ENCODE peak calls at places on chromosomes 12 and 14, in seven cellular contexts. One of them, this sample, is unnamed.

GRCh38 chr12:131799195-131799594 is 29.0 kb upstream of the MMP17 start:
- DNase-seq in naive thymus-derived CD8-positive, alpha-beta T cell: no peak
- DNase-seq in H7: no peak
- DNase-seq in AG04450: no peak
- DNase-seq in T-cell: no peak
- DNase-seq in hippocampal formation: no peak
- DNase-seq in OCI-LY7: no peak
- DNase-seq in this sample: no peak

GRCh38 chr14:72679591-72680151 is 214.2 kb downstream of the DPF3 start:
- DNase-seq in OCI-LY7: no peak
- DNase-seq in AG04450: no peak
- DNase-seq in T-cell: no peak
- DNase-seq in naive thymus-derived CD8-positive, alpha-beta T cell: no peak
- DNase-seq in H7: peak
- DNase-seq in hippocampal formation: peak
- DNase-seq in this sample: no peak

GRCh38 chr12:31021809-31022492 is 51.7 kb upstream of the DDX11 start:
- DNase-seq in naive thymus-derived CD8-positive, alpha-beta T cell: no peak
- DNase-seq in T-cell: no peak
- DNase-seq in hippocampal formation: no peak
- DNase-seq in AG04450: no peak
- DNase-seq in H7: no peak
- DNase-seq in OCI-LY7: no peak
- DNase-seq in this sample: no peak

GRCh38 chr14:65070710-65071033 is 31.6 kb downstream of the MAX start:
- DNase-seq in OCI-LY7: no peak
- DNase-seq in H7: no peak
- DNase-seq in T-cell: no peak
- DNase-seq in AG04450: no peak
- DNase-seq in hippocampal formation: no peak
- DNase-seq in naive thymus-derived CD8-positive, alpha-beta T cell: no peak
- DNase-seq in this sample: no peak

GRCh38 chr12:105083041-105083440 is 1.2 kb downstream of the ALDH1L2 start:
- DNase-seq in H7: no peak
- DNase-seq in hippocampal formation: no peak
- DNase-seq in AG04450: no peak
- DNase-seq in naive thymus-derived CD8-positive, alpha-beta T cell: no peak
- DNase-seq in T-cell: no peak
- DNase-seq in OCI-LY7: no peak
- DNase-seq in this sample: no peak

GRCh38 chr12:108338915-108339657 is at the start of gene CMKLR1:
- DNase-seq in naive thymus-derived CD8-positive, alpha-beta T cell: no peak
- DNase-seq in hippocampal formation: no peak
- DNase-seq in H7: peak
- DNase-seq in OCI-LY7: no peak
- DNase-seq in T-cell: no peak
- DNase-seq in AG04450: no peak
- DNase-seq in this sample: no peak

GRCh38 chr14:102523200-102524025 is 13.8 kb upstream of the ANKRD9 start:
- DNase-seq in AG04450: no peak
- DNase-seq in T-cell: no peak
- DNase-seq in hippocampal formation: no peak
- DNase-seq in naive thymus-derived CD8-positive, alpha-beta T cell: no peak
- DNase-seq in OCI-LY7: no peak
- DNase-seq in H7: peak
- DNase-seq in this sample: no peak

GRCh38 chr12:42469355-42470006 is 120.1 kb downstream of the PRICKLE1 start:
- DNase-seq in OCI-LY7: peak
- DNase-seq in naive thymus-derived CD8-positive, alpha-beta T cell: no peak
- DNase-seq in AG04450: no peak
- DNase-seq in H7: no peak
- DNase-seq in T-cell: no peak
- DNase-seq in hippocampal formation: no peak
- DNase-seq in this sample: no peak

GRCh38 chr12:118183711-118184110 is 47.8 kb downstream of the PEBP1 start:
- DNase-seq in OCI-LY7: no peak
- DNase-seq in hippocampal formation: no peak
- DNase-seq in T-cell: no peak
- DNase-seq in AG04450: no peak
- DNase-seq in naive thymus-derived CD8-positive, alpha-beta T cell: no peak
- DNase-seq in H7: no peak
- DNase-seq in this sample: no peak

GRCh38 chr14:90291699-90292098 is 35.3 kb downstream of the PSMC1 start:
- DNase-seq in T-cell: no peak
- DNase-seq in H7: no peak
- DNase-seq in OCI-LY7: no peak
- DNase-seq in AG04450: no peak
- DNase-seq in naive thymus-derived CD8-positive, alpha-beta T cell: no peak
- DNase-seq in hippocampal formation: no peak
- DNase-seq in this sample: no peak

GRCh38 chr14:94591871-94592270 is 10.6 kb downstream of the SERPINA5 start:
- DNase-seq in OCI-LY7: no peak
- DNase-seq in AG04450: no peak
- DNase-seq in naive thymus-derived CD8-positive, alpha-beta T cell: no peak
- DNase-seq in T-cell: no peak
- DNase-seq in H7: no peak
- DNase-seq in hippocampal formation: no peak
- DNase-seq in this sample: no peak

GRCh38 chr12:12734561-12735071 is 17.4 kb downstream of the CDKN1B start:
- DNase-seq in naive thymus-derived CD8-positive, alpha-beta T cell: no peak
- DNase-seq in hippocampal formation: no peak
- DNase-seq in AG04450: no peak
- DNase-seq in H7: no peak
- DNase-seq in T-cell: no peak
- DNase-seq in OCI-LY7: no peak
- DNase-seq in this sample: no peak

GRCh38 chr12:14193623-14194022 is 171.9 kb upstream of the ATF7IP start:
- DNase-seq in AG04450: no peak
- DNase-seq in T-cell: no peak
- DNase-seq in hippocampal formation: no peak
- DNase-seq in OCI-LY7: peak
- DNase-seq in naive thymus-derived CD8-positive, alpha-beta T cell: no peak
- DNase-seq in H7: peak
- DNase-seq in this sample: no peak

GRCh38 chr12:7602287-7602686 is 63.4 kb downstream of the APOBEC1 start:
- DNase-seq in H7: no peak
- DNase-seq in naive thymus-derived CD8-positive, alpha-beta T cell: no peak
- DNase-seq in hippocampal formation: no peak
- DNase-seq in OCI-LY7: no peak
- DNase-seq in T-cell: no peak
- DNase-seq in AG04450: no peak
- DNase-seq in this sample: no peak

GRCh38 chr14:105305350-105305749 is 4.5 kb upstream of the BRF1 start:
- DNase-seq in AG04450: no peak
- DNase-seq in OCI-LY7: no peak
- DNase-seq in hippocampal formation: no peak
- DNase-seq in H7: no peak
- DNase-seq in T-cell: no peak
- DNase-seq in naive thymus-derived CD8-positive, alpha-beta T cell: no peak
- DNase-seq in this sample: no peak

GRCh38 chr12:105617141-105617540 is 286.6 kb downstream of the C12orf75 start:
- DNase-seq in H7: no peak
- DNase-seq in hippocampal formation: no peak
- DNase-seq in naive thymus-derived CD8-positive, alpha-beta T cell: no peak
- DNase-seq in AG04450: no peak
- DNase-seq in OCI-LY7: no peak
- DNase-seq in T-cell: no peak
- DNase-seq in this sample: no peak

GRCh38 chr12:50221228-50222008 is 54.2 kb upstream of the CERS5 start:
- DNase-seq in naive thymus-derived CD8-positive, alpha-beta T cell: no peak
- DNase-seq in AG04450: peak
- DNase-seq in OCI-LY7: peak
- DNase-seq in T-cell: no peak
- DNase-seq in H7: peak
- DNase-seq in hippocampal formation: no peak
- DNase-seq in this sample: no peak

GRCh38 chr14:82075566-82075965 is 541.9 kb upstream of the SEL1L start:
- DNase-seq in OCI-LY7: peak
- DNase-seq in AG04450: no peak
- DNase-seq in T-cell: no peak
- DNase-seq in hippocampal formation: no peak
- DNase-seq in H7: peak
- DNase-seq in naive thymus-derived CD8-positive, alpha-beta T cell: no peak
- DNase-seq in this sample: peak

GRCh38 chr12:9969673-9970072 is 1.5 kb upstream of the CLEC12A start:
- DNase-seq in H7: no peak
- DNase-seq in OCI-LY7: no peak
- DNase-seq in AG04450: no peak
- DNase-seq in hippocampal formation: no peak
- DNase-seq in naive thymus-derived CD8-positive, alpha-beta T cell: no peak
- DNase-seq in T-cell: no peak
- DNase-seq in this sample: no peak

GRCh38 chr12:26884765-26885576 is 52.0 kb upstream of the ITPR2 start:
- DNase-seq in T-cell: peak
- DNase-seq in H7: peak
- DNase-seq in AG04450: peak
- DNase-seq in hippocampal formation: peak
- DNase-seq in OCI-LY7: peak
- DNase-seq in naive thymus-derived CD8-positive, alpha-beta T cell: peak
- DNase-seq in this sample: peak

GRCh38 chr12:65655074-65655493 is 169.2 kb upstream of the HMGA2 start:
- DNase-seq in naive thymus-derived CD8-positive, alpha-beta T cell: no peak
- DNase-seq in hippocampal formation: no peak
- DNase-seq in AG04450: no peak
- DNase-seq in OCI-LY7: no peak
- DNase-seq in T-cell: no peak
- DNase-seq in H7: no peak
- DNase-seq in this sample: no peak